ENCODE peak calls at places on chromosomes 12 and 14, in ten cellular contexts. Y is brain microvascular endothelial cell; X is hepatocyte; F is endothelial cell of umbilical vein; B is lower lobe of right lung; P is effector memory CD4-positive, alpha-beta T cell; G is caudate nucleus; U is A549; H is heart right ventricle; C is small intestine. Q is an unnamed sample.

GRCh38 chr12:106113042-106113441 is 25.7 kb downstream of the NUAK1 start:
- DNase-seq in Y (peak), X (no peak), F (no peak), B (no peak), P (no peak), G (no peak), U (no peak), H (no peak), C (no peak), Q (no peak)

GRCh38 chr14:105414456-105415371 is 4.9 kb upstream of the MTA1 start:
- DNase-seq in Y (peak), X (peak), F (peak), B (peak), P (peak), G (peak), U (peak), H (peak), C (peak), Q (peak)

GRCh38 chr12:121802485-121802842 is 1.3 kb upstream of the SETD1B start:
- DNase-seq in Y (no peak), X (no peak), F (no peak), B (no peak), P (no peak), G (no peak), U (no peak), H (no peak), C (no peak), Q (no peak)

GRCh38 chr12:103326190-103326589 is 169.6 kb downstream of the C12orf42 start:
- DNase-seq in Y (no peak), X (peak), F (no peak), B (no peak), P (no peak), G (no peak), U (peak), H (no peak), C (no peak), Q (no peak)

GRCh38 chr14:23571701-23572523 is 4.3 kb upstream of the AP1G2 start:
- DNase-seq in Y (no peak), X (peak), F (no peak), B (no peak), P (no peak), G (no peak), U (no peak), H (no peak), C (no peak), Q (no peak)

GRCh38 chr12:91722072-91722471 is 423.6 kb downstream of the BTG1 start:
- DNase-seq in Y (no peak), X (no peak), F (no peak), B (no peak), P (no peak), G (no peak), U (no peak), H (no peak), C (no peak), Q (no peak)

GRCh38 chr12:120784804-120785203 is 59.2 kb downstream of the ACADS start:
- DNase-seq in Y (no peak), X (no peak), F (no peak), B (no peak), P (no peak), G (no peak), U (no peak), H (no peak), C (no peak), Q (no peak)

GRCh38 chr12:118103601-118104382 is at the start of gene VSIG10:
- DNase-seq in Y (no peak), X (peak), F (peak), B (peak), P (no peak), G (peak), U (peak), H (peak), C (peak), Q (peak)

GRCh38 chr14:94177806-94178205 is 3.7 kb downstream of the PPP4R4 start:
- DNase-seq in Y (no peak), X (no peak), F (no peak), B (no peak), P (no peak), G (no peak), U (no peak), H (no peak), C (no peak), Q (no peak)

GRCh38 chr12:31590730-31591307 is at the start of gene DENND5B:
- DNase-seq in Y (peak), X (peak), F (peak), B (peak), P (no peak), G (peak), U (peak), H (peak), C (peak), Q (peak)

DNA sequence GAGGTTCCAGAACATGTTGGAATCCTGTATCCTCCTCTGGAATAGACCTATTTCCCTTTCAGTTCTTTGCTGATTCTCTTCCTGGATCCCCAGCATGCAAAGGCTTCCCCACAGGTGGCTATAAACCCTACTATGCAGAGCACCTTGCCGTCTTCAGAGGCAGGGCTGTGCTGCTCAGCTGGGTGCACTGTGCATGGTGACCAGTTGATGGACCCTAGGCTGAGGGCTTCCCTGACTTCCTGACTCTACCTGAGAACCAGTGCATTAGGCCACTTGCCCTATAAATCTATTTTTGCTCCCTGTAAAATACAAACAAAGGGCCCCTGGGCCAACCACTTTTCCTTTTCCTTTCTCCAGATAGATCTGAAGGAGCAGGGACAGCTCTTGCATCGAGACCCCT is 14.1 kb downstream of the ZNF219 start:
- DNase-seq in Y (no peak), X (no peak), F (no peak), B (no peak), P (no peak), G (no peak), U (no peak), H (no peak), C (no peak), Q (no peak)
- H3K27ac ChIP-seq in Y (peak), X (peak), F (no peak), B (peak), P (no peak), G (no peak), U (no peak), H (no peak), C (no peak), Q (peak)

DNA sequence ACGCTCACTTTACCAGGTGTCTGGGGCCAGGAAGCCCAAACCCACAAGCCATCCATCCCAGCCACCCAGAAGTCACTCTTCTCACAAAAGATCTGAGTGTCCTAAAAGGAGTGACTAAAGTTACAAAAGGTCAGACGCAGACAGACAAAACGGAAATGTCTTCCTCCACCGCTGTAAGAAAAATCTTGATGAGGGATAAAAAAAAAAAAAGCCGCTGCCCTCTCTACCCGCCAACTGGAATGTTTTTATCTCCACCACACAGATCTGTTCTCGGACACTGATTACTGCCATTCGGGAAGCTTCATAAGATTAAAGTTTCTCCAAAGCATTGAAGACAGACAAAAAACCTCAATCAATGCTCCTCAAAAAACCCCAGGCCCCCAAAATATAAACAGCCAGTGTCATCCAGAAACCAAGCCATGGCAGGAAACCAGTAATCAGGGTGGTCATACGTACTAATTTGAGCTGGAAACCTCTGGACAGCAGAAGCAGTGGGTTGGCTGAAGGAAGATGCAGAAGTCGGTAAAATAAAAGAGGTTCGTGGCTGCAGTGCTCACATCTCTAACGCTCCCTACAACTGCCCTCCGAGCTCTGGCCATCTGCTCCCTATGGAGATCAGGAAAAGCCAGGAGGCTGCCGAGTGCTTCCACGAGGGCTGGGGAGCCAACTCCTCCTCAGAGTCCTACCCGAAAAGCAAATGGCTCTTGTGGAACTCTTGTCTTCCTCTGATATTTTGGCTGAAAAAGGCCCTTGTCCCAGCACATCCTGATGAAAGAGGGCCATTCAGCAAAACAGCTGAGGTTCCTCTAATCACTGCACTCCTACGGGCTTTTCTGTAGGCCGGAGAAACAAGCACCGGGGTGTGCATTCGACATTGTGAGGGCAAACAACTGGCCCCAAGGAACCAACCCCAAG is 30.3 kb downstream of the SSH1 start:
- DNase-seq in Y (no peak), X (no peak), F (peak), B (peak), P (no peak), G (peak), U (no peak), H (no peak), C (no peak), Q (no peak)
- H3K27ac ChIP-seq in Y (peak), X (peak), F (peak), B (peak), P (no peak), G (peak), U (peak), H (peak), C (peak), Q (peak)

GRCh38 chr14:53952533-53952932 is 4.1 kb downstream of the BMP4 start:
- DNase-seq in Y (no peak), X (peak), F (peak), B (no peak), P (no peak), G (no peak), U (no peak), H (no peak), C (no peak), Q (no peak)
- H3K27ac ChIP-seq in Y (no peak), X (peak), F (peak), B (peak), P (no peak), G (no peak), U (no peak), H (peak), C (peak), Q (peak)

DNA sequence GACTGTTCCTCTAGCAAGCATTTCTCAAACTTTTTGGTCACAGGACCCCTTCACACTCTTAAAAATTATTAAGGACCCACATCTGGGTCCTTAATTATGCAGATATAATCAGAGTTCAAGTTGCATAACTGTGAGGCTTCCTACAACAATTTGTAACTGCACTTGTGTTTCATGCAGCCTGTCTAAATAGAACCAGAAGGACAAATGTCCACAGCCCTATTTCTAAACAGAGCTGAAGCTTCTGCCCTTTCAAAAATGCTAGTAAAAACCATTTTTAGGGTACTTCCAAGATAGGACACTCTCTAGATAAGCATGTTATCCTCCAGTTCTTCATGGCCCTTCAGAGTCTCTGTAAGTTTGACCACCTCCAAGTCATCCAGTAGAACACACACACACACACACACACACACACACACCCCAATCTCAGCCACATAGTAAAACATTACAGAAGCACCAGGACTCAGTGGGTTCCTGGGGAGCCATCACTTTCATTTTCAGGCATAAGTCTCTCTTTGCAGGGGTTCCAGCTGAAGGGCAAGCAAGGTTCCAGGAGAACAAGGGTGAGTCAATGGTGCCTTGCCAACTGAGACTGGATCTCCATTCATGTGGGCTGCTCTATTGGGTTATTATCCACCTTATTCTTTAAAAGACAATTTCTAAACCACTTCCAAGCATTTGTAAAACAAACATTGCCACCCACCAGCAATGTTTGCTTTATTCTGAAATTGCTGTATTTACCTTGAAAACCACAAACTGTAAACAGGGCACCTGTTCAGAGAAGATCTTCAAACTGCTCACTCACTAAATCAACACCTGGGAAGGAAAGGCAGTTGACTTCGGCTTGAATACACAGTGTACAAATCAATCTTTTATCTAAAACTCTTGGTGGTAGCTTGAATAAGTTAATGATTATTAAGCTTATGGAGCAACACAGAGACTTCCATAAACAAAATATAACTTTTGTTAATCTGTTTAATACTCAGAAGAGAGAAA is 64.1 kb downstream of the ITPR2 start:
- DNase-seq in Y (no peak), X (peak), F (no peak), B (no peak), P (no peak), G (no peak), U (no peak), H (no peak), C (peak), Q (no peak)
- H3K27ac ChIP-seq in Y (no peak), X (no peak), F (no peak), B (no peak), P (no peak), G (no peak), U (no peak), H (no peak), C (peak), Q (no peak)